ENCODE peak calls at places on chromosomes 6 and 20, in nine cellular contexts. E is T-helper 2 cell, O is hypothalamus, N is KBM-7, R is NCI-H2107, L is MV-4-11, Q is RCC 7860, A is EL, C is germinal center. S is an unnamed sample.
A peak's percentile ranks its signal among the peaks of the same experiment; 100 is the strongest.

GRCh38 chr20:25863536-25864325 is 167.1 kb upstream of the ZNF337 start:
- DNase-seq in C (no peak), L (no peak), A (peak; percentile 48), R (no peak), O (no peak), N (no peak), E (no peak), Q (no peak), S (no peak)

GRCh38 chr20:25549866-25550477 is 35.4 kb downstream of the NINL start:
- DNase-seq in A (no peak), Q (no peak), R (no peak), L (no peak), O (no peak), N (no peak), C (no peak), E (no peak), S (no peak)

GRCh38 chr6:166691199-166691598 is 64.1 kb upstream of the RPS6KA2 start:
- DNase-seq in L (no peak), N (no peak), C (no peak), E (no peak), Q (peak; percentile 58), R (no peak), A (peak; percentile 53), O (no peak), S (no peak)

GRCh38 chr20:4916991-4917881 is 84.1 kb downstream of the SLC23A2 start:
- DNase-seq in E (no peak), L (no peak), N (no peak), Q (no peak), A (peak; percentile 8), R (no peak), O (no peak), C (no peak), S (no peak)

GRCh38 chr6:34519971-34520644 is 36.0 kb downstream of the SPDEF start:
- DNase-seq in C (no peak), Q (no peak), R (no peak), A (no peak), E (no peak), L (no peak), O (no peak), N (no peak), S (no peak)

GRCh38 chr6:5379647-5380242 is 118.4 kb downstream of the FARS2 start:
- DNase-seq in C (peak; percentile 49), N (peak; percentile 72), L (peak; percentile 37), Q (no peak), R (no peak), A (peak; percentile 49), E (peak; percentile 68), O (no peak), S (peak; percentile 39)

GRCh38 chr20:25249198-25249931 is 1.5 kb downstream of the PYGB start:
- DNase-seq in N (no peak), C (no peak), L (no peak), Q (no peak), R (no peak), E (no peak), O (no peak), A (no peak), S (no peak)

GRCh38 chr6:151765444-151765886 is 42.0 kb upstream of the ESR1 start:
- DNase-seq in O (no peak), L (peak; percentile 62), R (peak; percentile 2), C (peak; percentile 68), Q (peak; percentile 22), N (peak; percentile 86), A (peak; percentile 77), E (peak; percentile 60), S (peak; percentile 66)

GRCh38 chr20:36672991-36673390 is 27.0 kb upstream of the SLA2 start:
- DNase-seq in Q (no peak), C (no peak), O (no peak), R (no peak), L (no peak), N (no peak), A (no peak), E (no peak), S (no peak)

GRCh38 chr6:30344868-30345671 is at the start of gene RPP21:
- DNase-seq in R (peak; percentile 70), A (peak; percentile 79), E (peak; percentile 91), N (peak; percentile 81), L (peak; percentile 60), Q (peak; percentile 47), O (peak; percentile 64), C (peak; percentile 97), S (peak; percentile 96)

GRCh38 chr6:101435028-101435427 is 41.5 kb downstream of the GRIK2 start:
- DNase-seq in O (no peak), Q (no peak), E (no peak), R (no peak), L (no peak), N (no peak), A (no peak), C (no peak), S (no peak)

GRCh38 chr6:132961122-132961521 is 146.8 kb downstream of the RPS12 start:
- DNase-seq in O (no peak), L (no peak), E (no peak), R (no peak), Q (peak; percentile 72), C (no peak), N (no peak), A (peak; percentile 38), S (no peak)